ENCODE peak calls at places on chromosomes 7 and 10, in ten cellular contexts. O, Q, D, E, P, X, Z, G, Y and F are unnamed samples.

GRCh38 chr7:18013936-18014335 is 13.7 kb downstream of the PRPS1L1 start:
- DNase-seq in P (no peak), Q (peak), O (no peak), E (peak), Y (peak), D (no peak), X (no peak), Z (no peak), G (no peak), F (peak)

GRCh38 chr7:14293434-14293833 is 304.0 kb upstream of the ETV1 start:
- DNase-seq in G (no peak), Y (no peak), P (no peak), Z (no peak), X (no peak), E (no peak), Q (no peak), O (no peak), D (no peak), F (no peak)

GRCh38 chr7:75905785-75906604 is 9.0 kb upstream of the POR start:
- DNase-seq in Y (peak), P (no peak), O (no peak), X (no peak), E (peak), D (peak), G (peak), Z (peak), Q (peak), F (peak)

GRCh38 chr7:152336754-152337368 is 98.9 kb downstream of the KMT2C start:
- DNase-seq in Z (no peak), E (peak), P (no peak), Y (no peak), O (peak), G (peak), D (no peak), Q (peak), X (peak), F (no peak)

GRCh38 chr7:140404565-140405080 is 765 bp downstream of the RAB19 start:
- DNase-seq in X (no peak), Z (no peak), Y (peak), P (no peak), G (no peak), O (no peak), E (no peak), D (no peak), Q (peak), F (peak)

GRCh38 chr10:77306666-77307065 is 330.9 kb downstream of the KCNMA1 start:
- DNase-seq in G (no peak), X (no peak), Q (no peak), E (no peak), O (no peak), Z (no peak), D (no peak), P (no peak), Y (no peak), F (no peak)

GRCh38 chr7:112938895-112939588 is 147.6 kb downstream of the GPR85 start:
- DNase-seq in D (peak), Z (no peak), Q (peak), G (no peak), X (no peak), P (peak), Y (no peak), O (no peak), E (no peak), F (no peak)

GRCh38 chr7:106071356-106071998 is 40.6 kb downstream of the SYPL1 start:
- DNase-seq in Y (peak), Z (no peak), Q (peak), O (peak), E (peak), P (peak), X (peak), G (no peak), D (peak), F (no peak)

GRCh38 chr10:43262043-43262901 is 4.6 kb downstream of the RASGEF1A start:
- DNase-seq in X (no peak), Q (no peak), D (no peak), G (peak), Y (no peak), O (no peak), P (no peak), E (no peak), Z (no peak), F (no peak)